ENCODE peak calls at places on chromosomes 11 and 22, in seven cellular contexts. V, T, C, K, P, B and A are unnamed samples.

GRCh38 chr11:107695446-107695845 is 16.4 kb downstream of the SLN start:
- DNase-seq in V (no peak), T (no peak), C (no peak), K (no peak), P (no peak), B (no peak), A (no peak)

GRCh38 chr22:48919851-48920589 is 907.7 kb downstream of the BRD1 start:
- DNase-seq in V (no peak), T (no peak), C (no peak), K (no peak), P (no peak), B (no peak), A (no peak)

GRCh38 chr11:18375941-18376340 is 18.4 kb upstream of the LDHA start:
- DNase-seq in V (no peak), T (no peak), C (no peak), K (no peak), P (no peak), B (no peak), A (no peak)

GRCh38 chr11:63764712-63765631 is 3.6 kb downstream of the ZFTA start:
- DNase-seq in V (peak), T (no peak), C (no peak), K (no peak), P (no peak), B (peak), A (no peak)

GRCh38 chr22:43000441-43001175 is 14.3 kb downstream of the PACSIN2 start:
- DNase-seq in V (no peak), T (no peak), C (no peak), K (no peak), P (no peak), B (peak), A (no peak)

GRCh38 chr11:130448416-130449068 is at the start of gene ADAMTS15:
- DNase-seq in V (peak), T (peak), C (peak), K (peak), P (peak), B (peak), A (peak)

GRCh38 chr22:39518996-39519680 is 1.2 kb upstream of the ATF4 start:
- DNase-seq in V (no peak), T (no peak), C (no peak), K (no peak), P (no peak), B (peak), A (no peak)

GRCh38 chr11:12925520-12925919 is 83.6 kb upstream of the RASSF10 start:
- DNase-seq in V (no peak), T (no peak), C (no peak), K (no peak), P (no peak), B (no peak), A (no peak)

GRCh38 chr11:20596629-20597129 is 2.7 kb upstream of the SLC6A5 start:
- DNase-seq in V (no peak), T (no peak), C (no peak), K (peak), P (no peak), B (peak), A (no peak)

GRCh38 chr11:45162064-45162375 is 15.6 kb downstream of the PRDM11 start:
- DNase-seq in V (no peak), T (no peak), C (no peak), K (no peak), P (no peak), B (no peak), A (no peak)

GRCh38 chr22:27065259-27065658 is 407.9 kb downstream of the MIAT start:
- DNase-seq in V (no peak), T (no peak), C (no peak), K (no peak), P (no peak), B (no peak), A (no peak)

GRCh38 chr11:93840981-93841380 is 9.4 kb downstream of the VSTM5 start:
- DNase-seq in V (no peak), T (no peak), C (no peak), K (no peak), P (no peak), B (no peak), A (no peak)

GRCh38 chr11:63978551-63979235 is 4.3 kb downstream of the COX8A start:
- DNase-seq in V (no peak), T (no peak), C (no peak), K (no peak), P (no peak), B (no peak), A (no peak)

DNA sequence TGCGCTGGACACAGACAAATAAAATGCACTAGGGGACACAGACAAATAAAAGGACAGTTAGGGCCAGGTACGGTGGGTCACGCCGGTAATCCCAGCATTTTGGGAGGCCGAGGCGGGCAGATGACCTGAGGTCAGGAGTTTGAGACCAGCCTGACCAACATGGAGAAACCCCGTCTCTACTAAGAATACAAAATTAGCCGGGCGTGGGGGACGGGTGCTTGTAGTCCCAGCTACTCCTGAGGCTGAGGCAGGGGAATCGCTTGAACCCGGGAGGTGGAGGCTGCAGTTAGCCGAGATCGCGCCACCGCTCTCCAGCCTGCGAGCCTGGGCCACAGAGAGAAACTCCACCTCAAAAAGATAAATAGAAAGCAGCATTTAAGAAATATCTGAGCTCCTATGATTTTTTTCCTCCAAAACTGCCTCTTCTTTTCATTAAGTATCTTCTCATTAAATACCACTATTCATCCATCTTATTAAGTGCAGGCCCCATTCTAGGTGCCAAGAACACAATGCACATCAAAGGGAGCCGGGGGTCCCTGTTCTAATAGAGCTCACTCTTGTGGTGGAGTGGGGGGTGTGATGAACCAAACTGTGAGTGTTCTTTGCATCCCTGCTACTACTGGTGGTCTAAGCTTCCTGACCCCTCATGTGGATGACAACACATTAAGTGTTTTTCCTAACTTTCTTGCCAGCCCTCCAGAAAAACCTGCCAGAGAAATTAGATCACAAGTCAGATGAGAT is 766 bp upstream of the ZNHIT2 start:
- DNase-seq in V (no peak), T (no peak), C (no peak), K (no peak), P (no peak), B (no peak), A (no peak)
- TF ChIP-seq CTCF in V (no peak), T (peak), C (no peak), K (no peak), P (peak), B (no peak), A (peak)

GRCh38 chr22:32517921-32518320 is 43.3 kb downstream of the FBXO7 start:
- DNase-seq in V (no peak), T (no peak), C (no peak), K (no peak), P (no peak), B (no peak), A (no peak)

GRCh38 chr22:32520612-32521011 is 46.0 kb downstream of the FBXO7 start:
- DNase-seq in V (no peak), T (no peak), C (no peak), K (no peak), P (no peak), B (no peak), A (no peak)

GRCh38 chr22:32518351-32518750 is 43.7 kb downstream of the FBXO7 start:
- DNase-seq in V (no peak), T (no peak), C (no peak), K (no peak), P (no peak), B (no peak), A (no peak)

GRCh38 chr22:32517488-32517887 is 42.9 kb downstream of the FBXO7 start:
- DNase-seq in V (no peak), T (no peak), C (no peak), K (no peak), P (no peak), B (no peak), A (no peak)

DNA sequence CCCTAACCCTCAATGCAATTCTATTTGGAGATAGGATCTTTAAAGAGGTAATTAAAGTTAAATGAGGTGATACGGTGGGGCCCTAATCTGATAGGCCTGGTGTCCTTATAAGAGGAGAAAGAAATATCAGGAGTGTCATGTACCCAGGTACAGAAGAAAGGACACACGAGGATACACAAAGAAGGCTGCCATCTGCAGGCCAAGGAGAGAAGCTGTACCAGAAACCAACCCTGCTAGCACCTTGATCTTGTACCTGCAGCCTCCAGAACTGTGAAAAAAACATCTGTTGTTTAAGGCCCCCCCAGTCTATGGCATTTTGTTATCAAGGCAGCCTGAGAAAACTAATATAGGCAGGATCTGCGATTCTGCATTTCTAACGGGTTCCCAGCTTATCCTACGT is 44.2 kb downstream of the FBXO7 start:
- DNase-seq in V (no peak), T (no peak), C (no peak), K (no peak), P (no peak), B (no peak), A (peak)
- TF ChIP-seq CTCF in V (peak), T (no peak), C (no peak), K (peak), P (peak), B (peak), A (no peak)

GRCh38 chr22:50071432-50072166 is 13.5 kb upstream of the TTLL8 start:
- DNase-seq in V (no peak), T (no peak), C (no peak), K (peak), P (no peak), B (no peak), A (no peak)

GRCh38 chr22:50074551-50075042 is 10.6 kb downstream of the MLC1 start:
- DNase-seq in V (no peak), T (no peak), C (no peak), K (no peak), P (no peak), B (no peak), A (peak)

GRCh38 chr22:50072714-50073538 is 12.3 kb downstream of the MLC1 start:
- DNase-seq in V (no peak), T (no peak), C (no peak), K (no peak), P (no peak), B (no peak), A (no peak)

GRCh38 chr22:50072167-50072555 is 13.1 kb downstream of the MLC1 start:
- DNase-seq in V (no peak), T (no peak), C (no peak), K (no peak), P (no peak), B (no peak), A (no peak)

GRCh38 chr22:50074056-50074455 is 11.2 kb downstream of the MLC1 start:
- DNase-seq in V (no peak), T (no peak), C (no peak), K (no peak), P (no peak), B (no peak), A (no peak)
- TF ChIP-seq CTCF in V (no peak), T (no peak), C (no peak), K (no peak), P (no peak), B (no peak), A (no peak)

GRCh38 chr11:60594998-60595637 is 79.9 kb downstream of the MS4A13 start:
- DNase-seq in V (no peak), T (no peak), C (no peak), K (no peak), P (no peak), B (no peak), A (no peak)

DNA sequence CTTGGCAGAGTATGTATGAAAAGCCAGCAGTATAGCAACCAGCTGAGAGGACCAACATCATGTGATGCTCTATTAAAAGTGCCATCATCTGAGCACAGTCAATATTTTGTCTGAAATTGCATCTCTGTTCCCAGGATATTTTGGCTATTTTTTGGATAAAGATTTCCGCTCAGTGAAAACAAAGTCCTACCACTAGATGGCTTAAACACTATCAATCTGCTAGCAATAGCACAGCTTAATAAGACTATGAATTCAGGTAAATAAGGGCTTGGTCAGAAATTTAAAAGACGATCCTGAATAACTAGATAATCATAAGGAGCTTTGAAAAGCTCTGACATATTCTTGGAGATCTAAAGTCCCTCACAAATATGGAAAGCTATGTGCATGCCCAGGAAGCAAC is 74.4 kb downstream of the MS4A13 start:
- DNase-seq in V (no peak), T (no peak), C (no peak), K (no peak), P (no peak), B (no peak), A (no peak)
- TF ChIP-seq CTCF in V (peak), T (peak), C (no peak), K (peak), P (peak), B (no peak), A (peak)

GRCh38 chr11:34869425-34869824 is 46.8 kb downstream of the APIP start:
- DNase-seq in V (no peak), T (no peak), C (no peak), K (no peak), P (no peak), B (no peak), A (peak)
- TF ChIP-seq CTCF in V (peak), T (peak), C (no peak), K (peak), P (peak), B (peak), A (no peak)

GRCh38 chr11:71486320-71486719 is 33.3 kb downstream of the NADSYN1 start:
- DNase-seq in V (no peak), T (no peak), C (no peak), K (no peak), P (no peak), B (no peak), A (no peak)
- TF ChIP-seq CTCF in V (no peak), T (no peak), C (no peak), K (no peak), P (no peak), B (no peak), A (no peak)

GRCh38 chr11:74121804-74122203 is 49.0 kb downstream of the C2CD3 start:
- DNase-seq in V (no peak), T (no peak), C (no peak), K (no peak), P (no peak), B (no peak), A (no peak)

DNA sequence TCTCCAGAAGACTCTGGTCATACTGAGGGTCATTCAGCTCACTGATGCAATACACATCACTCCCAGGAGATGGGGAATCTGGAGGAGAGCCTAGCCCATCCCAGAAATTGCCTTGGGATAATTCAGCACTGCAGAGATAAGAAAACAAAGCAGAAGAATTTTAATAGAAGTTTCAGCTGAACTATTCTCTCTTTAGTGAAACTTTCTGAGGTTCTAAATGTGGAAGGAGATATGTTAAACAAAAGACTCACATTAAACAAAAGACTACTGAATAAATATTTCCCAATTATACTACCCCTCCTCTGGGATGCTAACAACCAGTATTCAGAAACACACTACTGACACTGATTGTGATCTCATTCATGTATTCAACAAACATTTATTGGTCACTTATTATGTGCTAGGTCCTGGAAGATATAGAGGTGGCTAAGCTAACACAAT is 47.8 kb downstream of the C2CD3 start:
- DNase-seq in V (no peak), T (no peak), C (no peak), K (no peak), P (no peak), B (no peak), A (no peak)
- TF ChIP-seq CTCF in V (no peak), T (no peak), C (no peak), K (peak), P (no peak), B (no peak), A (no peak)

DNA sequence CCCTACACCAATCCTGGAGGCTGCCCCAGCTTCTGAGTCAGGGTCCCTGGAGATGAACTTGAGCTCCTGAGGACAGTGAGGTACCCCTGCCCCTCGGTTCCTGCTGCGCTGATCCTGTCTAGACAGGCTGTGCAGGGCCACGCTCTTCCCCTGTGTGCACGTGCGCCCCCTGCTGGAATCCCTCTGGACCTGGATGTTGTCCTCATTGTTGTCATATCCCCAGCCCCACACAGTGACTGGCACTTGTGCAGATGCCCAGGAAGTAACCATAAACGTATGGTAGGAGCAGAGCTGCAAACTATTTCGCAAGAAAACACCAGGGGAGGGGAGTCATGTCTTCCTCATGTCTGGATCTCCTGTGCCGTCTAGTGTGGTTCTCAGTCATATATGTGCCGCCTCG is 114.7 kb downstream of the CRYBB2 start:
- DNase-seq in V (no peak), T (peak), C (no peak), K (peak), P (peak), B (no peak), A (peak)
- TF ChIP-seq CTCF in V (peak), T (peak), C (no peak), K (peak), P (peak), B (peak), A (peak)

DNA sequence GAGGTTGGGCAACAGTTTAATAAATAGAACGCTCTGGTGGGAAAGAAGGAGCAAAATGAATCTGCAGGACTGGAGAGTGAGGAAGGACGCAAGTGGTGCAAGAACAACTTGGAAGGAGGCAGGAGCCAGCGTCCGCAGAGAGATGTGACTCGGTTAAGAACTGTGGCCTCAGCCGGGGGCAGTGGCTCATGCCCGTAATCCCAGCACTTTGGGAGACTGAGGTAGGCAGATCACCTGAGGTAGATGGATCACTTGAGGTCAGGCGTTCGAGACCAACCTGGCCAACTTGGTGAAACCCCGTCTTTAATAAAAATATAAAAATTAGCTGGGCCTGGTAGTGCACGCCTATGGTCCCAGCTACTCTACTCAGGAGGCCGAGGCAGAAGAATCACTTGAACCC is 319.7 kb downstream of the LARGE1 start:
- DNase-seq in V (no peak), T (no peak), C (no peak), K (no peak), P (no peak), B (no peak), A (no peak)
- TF ChIP-seq CTCF in V (no peak), T (no peak), C (no peak), K (no peak), P (no peak), B (no peak), A (no peak)

GRCh38 chr11:84396521-84396920 is 1110.4 kb upstream of the CCDC90B start:
- DNase-seq in V (no peak), T (no peak), C (no peak), K (no peak), P (no peak), B (no peak), A (no peak)

GRCh38 chr11:84384637-84385227 is 1098.6 kb upstream of the CCDC90B start:
- DNase-seq in V (peak), T (peak), C (peak), K (peak), P (peak), B (peak), A (peak)

DNA sequence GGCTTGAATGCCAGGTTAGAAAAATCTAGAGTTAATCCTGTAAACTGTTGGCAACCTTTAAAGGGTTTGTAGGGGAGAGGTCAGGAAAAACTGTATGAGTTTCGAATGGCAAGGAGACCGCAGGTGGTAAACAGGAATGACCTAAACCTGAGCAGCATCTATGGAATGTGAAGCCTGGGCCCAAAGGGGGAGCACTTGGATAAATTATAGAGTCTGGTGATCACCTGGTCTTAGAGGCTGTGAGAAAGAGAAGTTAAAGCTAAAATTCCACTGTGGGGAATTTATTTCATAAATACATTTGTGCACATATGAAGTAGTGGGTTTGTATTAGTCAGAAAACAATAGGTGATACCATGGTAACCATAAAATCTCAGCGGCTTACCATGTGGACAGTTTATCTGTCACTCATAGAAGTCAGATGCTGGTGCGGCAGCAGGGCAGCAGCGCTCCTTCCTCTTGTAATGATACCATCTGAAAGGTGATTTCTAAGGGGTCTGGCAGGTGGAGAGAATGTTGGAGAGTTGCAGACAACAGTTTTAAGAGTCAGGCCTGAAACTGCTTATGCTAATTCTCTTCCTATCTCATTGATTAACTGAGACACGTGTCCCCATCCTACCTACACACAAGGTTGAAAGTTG is 1104.4 kb upstream of the CCDC90B start:
- DNase-seq in V (no peak), T (peak), C (no peak), K (peak), P (no peak), B (no peak), A (peak)
- TF ChIP-seq CTCF in V (no peak), T (no peak), C (no peak), K (no peak), P (peak), B (peak), A (no peak)